ENCODE peak calls at places on chromosomes 4 and X, in eight cellular contexts. R is tibial artery, B is Peyer's patch, F is cardiac muscle cell, L is A673, Y is body of pancreas, W is tibial nerve, P is RWPE2. N is an unnamed sample. For H3K4me1, the result is how much of the 10 kb centered on the place peaks cover.

GRCh38 chr4:20684852-20685763 is 15.2 kb upstream of the PACRGL start:
- DNase-seq in R (no peak), B (no peak), F (peak), L (peak), Y (no peak), W (no peak), P (no peak), N (no peak)

GRCh38 chr4:11074581-11075241 is 354.0 kb downstream of the HS3ST1 start:
- DNase-seq in R (no peak), B (no peak), F (no peak), L (no peak), Y (no peak), W (no peak), P (no peak), N (no peak)

GRCh38 chr4:113504422-113504821 is 257.1 kb downstream of the CAMK2D start:
- DNase-seq in R (no peak), B (no peak), F (no peak), L (no peak), Y (no peak), W (no peak), P (no peak), N (no peak)

GRCh38 chr4:93157984-93158383 is 670.6 kb upstream of the ATOH1 start:
- DNase-seq in R (no peak), B (no peak), F (no peak), L (peak), Y (no peak), W (no peak), P (no peak), N (no peak)

GRCh38 chr4:185682236-185682635 is 129.8 kb downstream of the SORBS2 start:
- DNase-seq in R (no peak), B (no peak), F (peak), L (no peak), Y (no peak), W (no peak), P (no peak), N (no peak)

GRCh38 chr4:1201851-1202525 is 29.6 kb upstream of the SPON2 start:
- DNase-seq in R (peak), B (peak), F (peak), L (no peak), Y (peak), W (peak), P (no peak), N (peak)

GRCh38 chr4:5079581-5079980 is 28.3 kb downstream of the STK32B start:
- DNase-seq in R (no peak), B (no peak), F (no peak), L (no peak), Y (no peak), W (no peak), P (no peak), N (no peak)

GRCh38 chr4:10872833-10873517 is 188.4 kb upstream of the CLNK start:
- DNase-seq in R (no peak), B (no peak), F (peak), L (no peak), Y (no peak), W (no peak), P (no peak), N (no peak)

GRCh38 chr4:119113033-119113655 is 22.5 kb upstream of the MYOZ2 start:
- DNase-seq in R (no peak), B (no peak), F (peak), L (peak), Y (no peak), W (no peak), P (no peak), N (no peak)

GRCh38 chr4:123787710-123788109 is 391.1 kb downstream of the SPRY1 start:
- DNase-seq in R (no peak), B (no peak), F (no peak), L (no peak), Y (no peak), W (no peak), P (no peak), N (no peak)
- H3K27ac ChIP-seq in R (peak), B (no peak), F (no peak), L (no peak), Y (no peak), W (no peak), P (no peak), N (no peak)

GRCh38 chr4:188132232-188132631 is 7.0 kb upstream of the TRIML1 start:
- DNase-seq in R (no peak), B (no peak), F (no peak), L (no peak), Y (no peak), W (no peak), P (no peak), N (no peak)

GRCh38 chr4:188127157-188127874 is 11.9 kb upstream of the TRIML1 start:
- DNase-seq in R (no peak), B (no peak), F (peak), L (peak), Y (no peak), W (no peak), P (no peak), N (no peak)

GRCh38 chr4:188130355-188130754 is 8.9 kb upstream of the TRIML1 start:
- DNase-seq in R (no peak), B (no peak), F (no peak), L (no peak), Y (no peak), W (no peak), P (no peak), N (no peak)
- TF ChIP-seq CTCF in R (no peak), B (no peak), F (no peak), L (peak), Y (no peak), W (no peak), P (no peak), N (no peak)

GRCh38 chr4:155962697-155963096 is 9.0 kb upstream of the CTSO start:
- DNase-seq in R (no peak), B (no peak), F (no peak), L (no peak), Y (no peak), W (no peak), P (no peak), N (no peak)

GRCh38 chr4:155964016-155964891 is 10.6 kb upstream of the CTSO start:
- DNase-seq in R (peak), B (no peak), F (no peak), L (no peak), Y (no peak), W (peak), P (no peak), N (no peak)

GRCh38 chr4:155967098-155967497 is 13.4 kb upstream of the CTSO start:
- DNase-seq in R (no peak), B (no peak), F (no peak), L (no peak), Y (no peak), W (no peak), P (no peak), N (no peak)

GRCh38 chr4:155966661-155967060 is 13.0 kb upstream of the CTSO start:
- DNase-seq in R (no peak), B (no peak), F (no peak), L (no peak), Y (no peak), W (no peak), P (no peak), N (no peak)

GRCh38 chr4:155966171-155966570 is 12.5 kb upstream of the CTSO start:
- DNase-seq in R (no peak), B (no peak), F (no peak), L (no peak), Y (no peak), W (no peak), P (no peak), N (no peak)
- H3K4me1 ChIP-seq in R (under half), B (under half), F (under half), L (under half), Y (under half), W (under half), P (under half), N (under half)

DNA sequence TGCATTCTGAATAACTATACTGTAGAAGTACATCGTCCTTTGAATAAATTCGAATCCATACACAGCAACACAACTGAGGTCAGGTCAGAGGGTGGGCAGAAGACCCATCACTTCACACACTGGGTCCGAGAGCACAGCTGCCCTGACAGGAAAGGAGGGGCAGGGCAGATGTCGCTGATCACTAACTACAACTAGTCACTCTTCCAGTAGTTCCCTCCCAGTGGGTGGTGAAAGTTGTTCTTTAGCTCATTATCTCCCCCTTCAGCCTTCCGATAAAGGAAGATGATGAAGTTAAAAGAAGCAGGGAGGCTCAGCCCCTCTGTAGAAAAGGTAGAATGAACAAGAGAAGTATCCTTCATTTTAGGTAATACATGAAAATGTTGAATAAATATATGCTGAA is 278.9 kb downstream of the INPP4B start:
- DNase-seq in R (no peak), B (peak), F (no peak), L (peak), Y (no peak), W (no peak), P (no peak), N (no peak)
- H3K27ac ChIP-seq in R (peak), B (peak), F (no peak), L (no peak), Y (peak), W (peak), P (peak), N (peak)

DNA sequence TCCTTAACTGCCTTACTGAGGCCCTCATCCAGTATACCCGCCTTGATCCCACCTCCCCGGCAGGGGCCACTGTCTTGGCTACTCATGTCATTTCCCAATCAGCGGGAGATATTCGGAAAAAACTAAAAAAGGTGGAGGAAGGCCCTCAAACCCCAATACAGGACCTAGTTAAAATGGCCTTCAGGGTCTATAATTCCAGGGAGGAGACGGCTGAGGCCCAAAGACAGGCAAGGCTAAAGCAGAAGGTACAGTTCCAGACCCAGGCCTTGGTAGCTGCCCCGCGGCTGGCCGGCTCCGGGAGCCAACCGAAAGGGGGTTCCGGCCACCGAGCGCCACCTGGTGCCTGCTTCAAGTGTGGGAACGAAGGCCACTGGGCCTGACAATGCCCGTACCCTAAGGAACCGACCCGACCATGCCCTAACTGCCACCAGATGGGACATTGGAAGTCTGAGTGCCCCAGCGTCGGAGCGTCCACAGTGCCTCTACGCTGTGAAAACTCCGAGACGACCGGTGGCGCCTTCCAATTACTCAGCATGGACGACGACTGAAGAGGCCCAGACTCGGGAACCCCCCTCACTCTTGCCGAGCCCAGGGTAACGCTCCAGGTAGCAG is 959.6 kb downstream of the RPA4 start:
- DNase-seq in R (no peak), B (no peak), F (no peak), L (no peak), Y (no peak), W (no peak), P (no peak), N (no peak)
- TF ChIP-seq CTCF in R (no peak), B (no peak), F (no peak), L (no peak), Y (no peak), W (no peak), P (no peak), N (no peak)

DNA sequence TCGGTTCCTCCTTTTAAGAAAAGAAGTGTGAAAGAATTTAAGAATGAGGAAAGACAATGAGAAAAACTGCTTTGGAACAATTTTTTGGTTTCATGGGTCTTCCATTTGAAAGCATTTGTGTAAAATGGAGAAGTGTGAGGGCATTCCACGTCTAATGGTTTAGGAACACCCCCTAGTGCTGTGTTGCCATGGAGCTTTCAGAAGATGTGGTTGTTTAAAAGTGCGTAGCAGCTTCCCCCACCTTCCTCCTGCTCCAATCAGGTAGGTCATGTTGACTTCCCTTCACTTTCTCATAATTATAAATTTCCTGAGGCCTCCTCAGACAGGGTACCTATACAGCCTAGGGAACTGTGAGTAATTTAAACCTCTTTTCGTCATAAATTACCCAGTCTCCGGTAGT is 50.0 kb downstream of the UGT2B10 start:
- DNase-seq in R (no peak), B (no peak), F (no peak), L (no peak), Y (no peak), W (no peak), P (no peak), N (no peak)
- H3K4me1 ChIP-seq in R (under half), B (under half), F (under half), L (under half), Y (half or more), W (under half), P (under half), N (under half)

GRCh38 chr4:129852434-129852833 is 756.5 kb downstream of the C4orf33 start:
- DNase-seq in R (no peak), B (no peak), F (no peak), L (no peak), Y (no peak), W (no peak), P (no peak), N (no peak)
- H3K27ac ChIP-seq in R (no peak), B (no peak), F (no peak), L (no peak), Y (no peak), W (no peak), P (no peak), N (no peak)

N was measured in CD8-positive, alpha-beta T cell.